ENCODE peak calls at places on chromosomes 2 and 18, in six cellular contexts. V is stomach, H is HCT116, C is suprapubic skin, R is uterus, E is ovary. A is an unnamed sample.

GRCh38 chr18:10131783-10132381 is 218.1 kb downstream of the VAPA start:
- DNase-seq in V (no peak), H (no peak), C (no peak), R (peak; percentile 59), E (peak; percentile 62), A (no peak)

GRCh38 chr2:88669371-88670214 is 21.9 kb upstream of the RPIA start:
- DNase-seq in V (peak; percentile 33), H (peak; percentile 31), C (no peak), R (no peak), E (no peak), A (no peak)

GRCh38 chr18:1663879-1664705 is 759.4 kb downstream of the ADCYAP1 start:
- DNase-seq in V (peak; percentile 34), H (peak; percentile 32), C (peak; percentile 78), R (peak; percentile 13), E (peak; percentile 32), A (no peak)

GRCh38 chr2:129188451-129188850 is 791.0 kb upstream of the RAB6C start:
- DNase-seq in V (no peak), H (no peak), C (no peak), R (no peak), E (no peak), A (no peak)

GRCh38 chr2:169363027-169363569 is 764 bp upstream of the LRP2 start:
- DNase-seq in V (no peak), H (no peak), C (no peak), R (no peak), E (no peak), A (no peak)

GRCh38 chr2:75465317-75465998 is 95.3 kb downstream of the EVA1A start:
- DNase-seq in V (no peak), H (no peak), C (no peak), R (no peak), E (no peak), A (no peak)

GRCh38 chr2:10933700-10934225 is 22.0 kb downstream of the KCNF1 start:
- DNase-seq in V (no peak), H (no peak), C (no peak), R (no peak), E (no peak), A (no peak)

GRCh38 chr2:226661789-226662545 is 137.7 kb downstream of the IRS1 start:
- DNase-seq in V (no peak), H (peak; percentile 88), C (no peak), R (peak; percentile 78), E (peak; percentile 54), A (no peak)

GRCh38 chr18:7132356-7133115 is 14.9 kb upstream of the LAMA1 start:
- DNase-seq in V (no peak), H (no peak), C (no peak), R (no peak), E (no peak), A (no peak)

GRCh38 chr18:39702888-39703287 is 2137.3 kb upstream of the CELF4 start:
- DNase-seq in V (no peak), H (no peak), C (no peak), R (no peak), E (no peak), A (no peak)

GRCh38 chr2:238701066-238701906 is 146.6 kb upstream of the TWIST2 start:
- DNase-seq in V (no peak), H (no peak), C (no peak), R (no peak), E (no peak), A (no peak)

GRCh38 chr18:33578371-33579146 is 540 bp downstream of the ASXL3 start:
- DNase-seq in V (peak; percentile 49), H (no peak), C (peak; percentile 81), R (peak; percentile 23), E (peak; percentile 81), A (no peak)

GRCh38 chr2:197908940-197909339 is 104.5 kb downstream of the PLCL1 start:
- DNase-seq in V (no peak), H (no peak), C (no peak), R (no peak), E (no peak), A (no peak)

GRCh38 chr2:230326453-230327417 is at the start of gene SP140L:
- DNase-seq in V (peak; percentile 77), H (peak; percentile 49), C (no peak), R (peak; percentile 58), E (peak; percentile 80), A (no peak)

GRCh38 chr2:172083725-172084483 is 1.4 kb upstream of the DLX1 start:
- DNase-seq in V (no peak), H (no peak), C (no peak), R (no peak), E (no peak), A (no peak)

GRCh38 chr2:231601356-231602229 is 8.9 kb downstream of the TEX44 start:
- DNase-seq in V (peak; percentile 92), H (peak; percentile 82), C (peak; percentile 92), R (peak; percentile 77), E (peak; percentile 86), A (no peak)

GRCh38 chr2:178227187-178227586 is 32.9 kb downstream of the OSBPL6 start:
- DNase-seq in V (no peak), H (no peak), C (no peak), R (no peak), E (no peak), A (no peak)

DNA sequence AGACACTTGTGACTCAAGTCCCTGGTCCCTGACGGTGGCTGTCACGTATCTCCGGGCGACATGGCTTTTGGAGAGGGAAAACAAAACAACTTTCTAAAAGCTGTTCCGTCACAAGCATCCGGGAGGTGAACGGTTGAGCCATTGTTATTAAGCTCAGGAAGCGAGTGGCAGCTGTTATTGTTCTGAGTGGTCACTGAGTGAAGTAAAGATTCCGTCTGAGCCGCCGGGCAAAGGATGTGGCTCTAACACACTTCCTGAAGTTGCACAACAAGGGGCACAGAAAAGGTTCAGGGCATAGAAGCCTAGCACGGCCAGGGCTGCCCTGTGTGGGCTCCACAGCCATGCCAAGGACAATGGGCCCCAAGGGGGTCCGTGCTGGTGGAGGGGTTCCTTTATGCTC is 24.3 kb downstream of the INPP5D start:
- DNase-seq in V (peak; percentile 56), H (no peak), C (no peak), R (no peak), E (no peak), A (peak; percentile 85)
- TF ChIP-seq POLR2A in V (no peak), H (no peak), C (no peak), R (no peak), E (no peak), A (no peak)

GRCh38 chr2:1694371-1695271 is 49.7 kb downstream of the PXDN start:
- DNase-seq in V (no peak), H (no peak), C (no peak), R (no peak), E (no peak), A (no peak)

GRCh38 chr2:1691366-1691765 is 52.9 kb downstream of the PXDN start:
- DNase-seq in V (no peak), H (no peak), C (no peak), R (no peak), E (no peak), A (no peak)

GRCh38 chr2:1696472-1696871 is 47.8 kb downstream of the PXDN start:
- DNase-seq in V (no peak), H (no peak), C (no peak), R (no peak), E (no peak), A (no peak)

GRCh38 chr2:1692342-1692741 is 52.0 kb downstream of the PXDN start:
- DNase-seq in V (peak; percentile 4), H (no peak), C (no peak), R (no peak), E (no peak), A (no peak)

DNA sequence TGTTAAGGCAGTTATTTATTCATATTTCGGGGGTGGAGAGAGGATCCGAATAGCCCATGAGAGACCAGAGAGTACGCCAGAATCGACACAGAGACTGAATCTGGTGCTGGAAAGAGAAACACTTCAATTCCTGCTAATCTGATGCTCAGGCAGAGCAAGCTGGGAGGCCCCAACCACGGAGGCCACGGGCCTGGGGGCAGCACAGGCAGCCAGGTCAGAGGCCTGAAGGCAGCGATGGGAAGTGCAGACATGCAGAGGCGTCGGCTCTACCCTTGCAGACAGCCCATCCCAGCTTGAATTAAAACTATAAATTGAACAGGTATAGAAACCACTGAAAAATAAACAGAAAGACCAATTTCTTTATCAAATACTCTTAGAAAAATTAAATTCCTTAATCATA is 50.6 kb downstream of the PXDN start:
- DNase-seq in V (no peak), H (no peak), C (no peak), R (no peak), E (no peak), A (no peak)
- H3K36me3 ChIP-seq in V (peaks cover 11% of the 10 kb centered on the region), H (no peaks in the 10 kb centered on the region), C (peaks cover 7% of the 10 kb centered on the region), R (no peaks in the 10 kb centered on the region), E (no peaks in the 10 kb centered on the region), A (peaks cover 3% of the 10 kb centered on the region)

DNA sequence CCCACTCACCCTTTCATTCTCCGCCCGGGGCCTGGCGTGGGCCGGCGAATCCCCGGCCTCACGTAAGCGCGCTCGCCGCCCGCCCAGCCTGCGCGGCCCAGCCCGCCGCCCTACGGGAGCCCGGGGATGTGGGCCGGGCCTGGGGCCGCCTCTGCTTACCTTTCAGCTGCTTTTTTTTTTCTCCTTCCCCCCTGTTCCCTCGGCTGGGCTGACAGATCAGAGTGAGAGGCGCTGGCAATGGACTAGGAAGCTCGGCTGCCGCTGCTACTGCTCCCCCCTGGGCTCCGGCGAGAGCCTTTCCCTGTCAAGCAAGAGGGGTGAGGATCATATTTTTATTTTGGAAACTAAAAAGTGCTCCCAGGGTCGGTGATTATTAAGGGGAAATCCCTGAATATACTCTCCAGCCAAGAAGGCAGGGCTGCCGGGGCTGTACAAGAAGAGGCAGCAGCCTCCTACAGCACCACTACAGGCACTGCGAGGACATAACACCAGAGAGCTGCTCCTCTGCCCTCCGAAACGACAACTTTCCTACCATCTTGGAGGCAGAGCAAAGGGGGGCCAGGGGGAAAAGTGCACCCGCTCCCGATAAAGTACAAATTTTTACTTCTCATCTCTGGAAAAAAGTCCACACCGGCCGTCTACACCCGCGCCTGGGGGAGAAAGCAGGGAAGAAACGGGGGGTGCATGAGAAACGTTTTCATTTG is at the start of gene INO80D:
- DNase-seq in V (peak; percentile 80), H (peak; percentile 62), C (peak; percentile 88), R (peak; percentile 69), E (peak; percentile 80), A (no peak)
- TF ChIP-seq POLR2A in V (no peak), H (peak; percentile 69), C (no peak), R (peak; percentile 58), E (peak; percentile 36), A (no peak)

GRCh38 chr2:15619076-15619475 is 27.4 kb downstream of the DDX1 start:
- DNase-seq in V (no peak), H (no peak), C (no peak), R (no peak), E (no peak), A (no peak)

GRCh38 chr2:15619938-15620337 is 28.3 kb downstream of the DDX1 start:
- DNase-seq in V (no peak), H (no peak), C (no peak), R (no peak), E (no peak), A (no peak)

GRCh38 chr2:15620340-15620739 is 28.7 kb downstream of the DDX1 start:
- DNase-seq in V (no peak), H (no peak), C (no peak), R (no peak), E (no peak), A (no peak)

GRCh38 chr2:15618449-15618855 is 26.8 kb downstream of the DDX1 start:
- DNase-seq in V (no peak), H (no peak), C (no peak), R (no peak), E (no peak), A (no peak)

DNA sequence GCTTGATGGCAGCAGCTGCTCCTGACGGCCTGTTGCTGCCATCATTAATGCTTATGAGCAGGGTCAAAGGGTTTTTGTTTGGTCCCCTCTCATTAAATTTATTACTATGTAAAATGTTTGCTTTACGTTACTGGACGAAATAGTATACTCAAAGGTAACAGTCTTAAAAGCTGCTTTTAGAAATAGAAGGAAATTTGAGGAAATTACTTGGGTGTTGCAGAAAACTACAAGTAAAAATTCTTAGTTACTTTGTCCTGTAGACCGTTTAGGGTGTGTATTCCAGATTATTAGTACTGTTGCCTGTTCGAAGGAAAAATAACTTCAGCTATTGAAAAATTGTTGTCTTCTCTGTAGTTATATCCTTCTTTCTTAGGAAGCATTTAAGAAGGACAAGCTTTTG is 27.8 kb downstream of the DDX1 start:
- DNase-seq in V (no peak), H (no peak), C (no peak), R (no peak), E (no peak), A (no peak)
- H3K36me3 ChIP-seq in V (peaks cover 94% of the 10 kb centered on the region), H (peaks cover 53% of the 10 kb centered on the region), C (peaks cover 77% of the 10 kb centered on the region), R (no peaks in the 10 kb centered on the region), E (no peaks in the 10 kb centered on the region), A (no peaks in the 10 kb centered on the region)